ENCODE peak calls at places on chromosomes 11 and 22, in six cellular contexts. G is HT1080, I is CD14-positive monocyte, R is HTR-8/SVneo, P is anterior cingulate cortex, C is choroid plexus epithelial cell. L is an unnamed sample.

GRCh38 chr11:69878144-69878883 is 59.1 kb upstream of the FGF3 start:
- DNase-seq in G (no peak), I (peak), R (no peak), P (no peak), C (no peak), L (no peak)

GRCh38 chr11:128285313-128285712 is 302.0 kb downstream of the ETS1 start:
- DNase-seq in G (no peak), I (no peak), R (no peak), P (no peak), C (no peak), L (no peak)

GRCh38 chr22:29288837-29289236 is 17.6 kb upstream of the GAS2L1 start:
- DNase-seq in G (no peak), I (no peak), R (no peak), P (no peak), C (no peak), L (no peak)

GRCh38 chr22:43320943-43321900 is 21.9 kb downstream of the SCUBE1 start:
- DNase-seq in G (no peak), I (peak), R (no peak), P (no peak), C (no peak), L (peak)

GRCh38 chr11:19200410-19201201 is 1.2 kb downstream of the CSRP3 start:
- DNase-seq in G (peak), I (no peak), R (peak), P (no peak), C (peak), L (no peak)

GRCh38 chr11:68841718-68842426 is at the start of gene CPT1A:
- DNase-seq in G (no peak), I (peak), R (peak), P (peak), C (peak), L (peak)

GRCh38 chr11:57288771-57289579 is 35.8 kb downstream of the TNKS1BP1 start:
- DNase-seq in G (peak), I (no peak), R (no peak), P (no peak), C (peak), L (no peak)

GRCh38 chr22:49372530-49373288 is 455.0 kb downstream of the BRD1 start:
- DNase-seq in G (peak), I (no peak), R (peak), P (no peak), C (no peak), L (peak)

GRCh38 chr11:111631666-111632039 is 29.4 kb downstream of the SIK2 start:
- DNase-seq in G (peak), I (no peak), R (no peak), P (no peak), C (peak), L (no peak)

GRCh38 chr11:70410276-70410675 is 11.9 kb downstream of the CTTN start:
- DNase-seq in G (no peak), I (no peak), R (no peak), P (no peak), C (no peak), L (peak)